ENCODE peak calls at places on chromosomes 12 and 14, in five cellular contexts. One of them, this sample, is unnamed.

GRCh38 chr14:68418192-68419118 is 374.4 kb downstream of the ZFP36L1 start:
- DNase-seq in MM.1S: no peak
- DNase-seq in tibial artery: no peak
- DNase-seq in heart right ventricle: no peak
- DNase-seq in brain microvascular endothelial cell: no peak
- DNase-seq in this sample: no peak

GRCh38 chr14:44170554-44170953 is 336.5 kb downstream of the FSCB start:
- DNase-seq in brain microvascular endothelial cell: no peak
- DNase-seq in heart right ventricle: no peak
- DNase-seq in MM.1S: no peak
- DNase-seq in tibial artery: no peak
- DNase-seq in this sample: no peak

GRCh38 chr12:14965221-14965620 is 3.8 kb upstream of the ARHGDIB start:
- DNase-seq in MM.1S: no peak
- DNase-seq in tibial artery: no peak
- DNase-seq in brain microvascular endothelial cell: no peak
- DNase-seq in heart right ventricle: no peak
- DNase-seq in this sample: no peak

GRCh38 chr12:121181181-121181580 is 28.7 kb upstream of the P2RX4 start:
- DNase-seq in heart right ventricle: no peak
- DNase-seq in MM.1S: no peak
- DNase-seq in brain microvascular endothelial cell: no peak
- DNase-seq in tibial artery: no peak
- DNase-seq in this sample: peak

GRCh38 chr12:109356586-109356985 is 8.9 kb downstream of the MYO1H start:
- DNase-seq in MM.1S: no peak
- DNase-seq in heart right ventricle: no peak
- DNase-seq in brain microvascular endothelial cell: no peak
- DNase-seq in tibial artery: no peak
- DNase-seq in this sample: no peak

GRCh38 chr12:44674866-44675265 is 201.2 kb downstream of the NELL2 start:
- DNase-seq in MM.1S: no peak
- DNase-seq in brain microvascular endothelial cell: no peak
- DNase-seq in heart right ventricle: no peak
- DNase-seq in tibial artery: no peak
- DNase-seq in this sample: no peak

GRCh38 chr12:51368640-51369517 is 22.3 kb downstream of the GALNT6 start:
- DNase-seq in brain microvascular endothelial cell: peak
- DNase-seq in MM.1S: peak
- DNase-seq in tibial artery: no peak
- DNase-seq in heart right ventricle: peak
- DNase-seq in this sample: no peak

GRCh38 chr12:130537655-130538054 is 178.4 kb downstream of the RIMBP2 start:
- DNase-seq in brain microvascular endothelial cell: no peak
- DNase-seq in heart right ventricle: no peak
- DNase-seq in MM.1S: no peak
- DNase-seq in tibial artery: no peak
- DNase-seq in this sample: no peak

GRCh38 chr14:34169561-34169960 is 218.7 kb upstream of the EGLN3 start:
- DNase-seq in heart right ventricle: no peak
- DNase-seq in MM.1S: no peak
- DNase-seq in brain microvascular endothelial cell: no peak
- DNase-seq in tibial artery: no peak
- DNase-seq in this sample: no peak

GRCh38 chr12:75943730-75944096 is 87.9 kb downstream of the PHLDA1 start:
- DNase-seq in brain microvascular endothelial cell: peak
- DNase-seq in tibial artery: no peak
- DNase-seq in heart right ventricle: no peak
- DNase-seq in MM.1S: peak
- DNase-seq in this sample: no peak

GRCh38 chr14:26966942-26967341 is 369.1 kb upstream of the NOVA1 start:
- DNase-seq in brain microvascular endothelial cell: no peak
- DNase-seq in MM.1S: peak
- DNase-seq in tibial artery: no peak
- DNase-seq in heart right ventricle: no peak
- DNase-seq in this sample: no peak

GRCh38 chr12:92074889-92075288 is 70.8 kb downstream of the BTG1 start:
- DNase-seq in MM.1S: no peak
- DNase-seq in heart right ventricle: no peak
- DNase-seq in tibial artery: no peak
- DNase-seq in brain microvascular endothelial cell: no peak
- DNase-seq in this sample: no peak

GRCh38 chr12:14190694-14191093 is 174.8 kb upstream of the ATF7IP start:
- DNase-seq in brain microvascular endothelial cell: no peak
- DNase-seq in heart right ventricle: no peak
- DNase-seq in tibial artery: no peak
- DNase-seq in MM.1S: no peak
- DNase-seq in this sample: no peak

GRCh38 chr12:56377310-56377988 is 14.8 kb upstream of the APOF start:
- DNase-seq in tibial artery: no peak
- DNase-seq in brain microvascular endothelial cell: peak
- DNase-seq in heart right ventricle: no peak
- DNase-seq in MM.1S: no peak
- DNase-seq in this sample: peak

GRCh38 chr14:88323520-88324199 is 591 bp upstream of the KCNK10 start:
- DNase-seq in tibial artery: no peak
- DNase-seq in MM.1S: no peak
- DNase-seq in heart right ventricle: no peak
- DNase-seq in brain microvascular endothelial cell: no peak
- DNase-seq in this sample: no peak

GRCh38 chr12:71958056-71958455 is 19.4 kb downstream of the TPH2 start:
- DNase-seq in MM.1S: no peak
- DNase-seq in brain microvascular endothelial cell: no peak
- DNase-seq in heart right ventricle: no peak
- DNase-seq in tibial artery: no peak
- DNase-seq in this sample: peak

GRCh38 chr14:101228949-101229541 is 325.5 kb upstream of the RTL1 start:
- DNase-seq in brain microvascular endothelial cell: no peak
- DNase-seq in MM.1S: no peak
- DNase-seq in tibial artery: peak
- DNase-seq in heart right ventricle: no peak
- DNase-seq in this sample: no peak

GRCh38 chr12:124337628-124338027 is 42.7 kb downstream of the RFLNA start:
- DNase-seq in MM.1S: no peak
- DNase-seq in brain microvascular endothelial cell: no peak
- DNase-seq in heart right ventricle: no peak
- DNase-seq in tibial artery: no peak
- DNase-seq in this sample: no peak

GRCh38 chr12:14770495-14771313 is 32.6 kb downstream of the WBP11 start:
- DNase-seq in MM.1S: peak
- DNase-seq in brain microvascular endothelial cell: peak
- DNase-seq in heart right ventricle: peak
- DNase-seq in tibial artery: peak
- DNase-seq in this sample: peak

GRCh38 chr12:47904647-47905312 is at the start of gene VDR:
- DNase-seq in brain microvascular endothelial cell: peak
- DNase-seq in heart right ventricle: peak
- DNase-seq in tibial artery: peak
- DNase-seq in MM.1S: peak
- DNase-seq in this sample: peak

GRCh38 chr14:98912655-98913054 is 359.3 kb downstream of the BCL11B start:
- DNase-seq in heart right ventricle: no peak
- DNase-seq in MM.1S: peak
- DNase-seq in tibial artery: no peak
- DNase-seq in brain microvascular endothelial cell: no peak
- DNase-seq in this sample: no peak

GRCh38 chr14:91753501-91754128 is 21.7 kb upstream of the CATSPERB start:
- DNase-seq in brain microvascular endothelial cell: no peak
- DNase-seq in MM.1S: no peak
- DNase-seq in heart right ventricle: no peak
- DNase-seq in tibial artery: no peak
- DNase-seq in this sample: peak

DNA sequence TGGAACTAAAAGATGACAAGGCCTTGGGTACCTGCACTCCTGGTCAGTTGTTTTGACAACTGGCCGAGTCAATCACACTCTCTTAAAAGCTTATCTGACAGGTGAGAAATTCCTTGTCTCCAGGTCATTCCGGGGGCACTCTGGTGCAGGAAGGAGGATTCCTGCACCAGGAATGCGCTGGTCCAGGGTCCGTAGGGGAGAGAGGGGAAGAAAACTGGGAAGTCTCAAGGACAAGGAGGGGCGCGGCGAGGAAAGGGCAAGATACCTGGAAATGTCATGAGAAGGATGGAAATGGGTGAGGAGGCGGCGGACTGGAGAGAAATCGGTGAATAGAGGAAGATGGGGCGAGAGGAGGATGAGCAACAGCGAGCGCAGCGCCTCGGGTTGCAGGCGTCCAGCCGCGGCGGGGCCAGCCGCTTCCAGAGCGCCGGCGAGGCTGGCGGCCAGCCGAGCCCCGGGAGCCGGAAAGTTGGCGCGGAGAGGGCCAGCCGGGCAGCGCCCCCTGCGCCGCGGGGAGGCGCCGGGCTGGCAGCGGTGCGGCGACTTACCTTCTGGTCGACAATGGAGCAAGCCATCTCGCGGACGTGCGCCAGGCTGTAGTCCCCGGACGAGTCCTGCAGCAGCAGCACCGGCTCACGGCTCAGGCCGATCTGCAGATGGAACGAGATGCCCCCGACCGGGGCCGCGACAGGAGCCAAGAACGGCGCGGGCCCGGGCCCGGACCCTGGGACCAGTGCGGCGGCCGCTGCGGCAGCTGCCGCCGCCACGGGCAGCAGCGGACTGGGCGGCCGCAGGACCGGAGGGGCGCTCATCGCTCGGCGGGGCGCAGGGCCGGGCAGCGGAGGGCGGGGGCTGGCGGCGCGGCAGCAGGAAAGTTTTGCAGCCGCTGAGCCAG is 699 bp downstream of the PRKD1 start:
- DNase-seq in heart right ventricle: peak
- DNase-seq in tibial artery: peak
- DNase-seq in MM.1S: peak
- DNase-seq in brain microvascular endothelial cell: peak
- DNase-seq in this sample: peak
- H3K4me3 ChIP-seq in heart right ventricle: peak
- H3K4me3 ChIP-seq in tibial artery: peak
- H3K4me3 ChIP-seq in MM.1S: peak
- H3K4me3 ChIP-seq in brain microvascular endothelial cell: peak
- H3K4me3 ChIP-seq in this sample: peak

DNA sequence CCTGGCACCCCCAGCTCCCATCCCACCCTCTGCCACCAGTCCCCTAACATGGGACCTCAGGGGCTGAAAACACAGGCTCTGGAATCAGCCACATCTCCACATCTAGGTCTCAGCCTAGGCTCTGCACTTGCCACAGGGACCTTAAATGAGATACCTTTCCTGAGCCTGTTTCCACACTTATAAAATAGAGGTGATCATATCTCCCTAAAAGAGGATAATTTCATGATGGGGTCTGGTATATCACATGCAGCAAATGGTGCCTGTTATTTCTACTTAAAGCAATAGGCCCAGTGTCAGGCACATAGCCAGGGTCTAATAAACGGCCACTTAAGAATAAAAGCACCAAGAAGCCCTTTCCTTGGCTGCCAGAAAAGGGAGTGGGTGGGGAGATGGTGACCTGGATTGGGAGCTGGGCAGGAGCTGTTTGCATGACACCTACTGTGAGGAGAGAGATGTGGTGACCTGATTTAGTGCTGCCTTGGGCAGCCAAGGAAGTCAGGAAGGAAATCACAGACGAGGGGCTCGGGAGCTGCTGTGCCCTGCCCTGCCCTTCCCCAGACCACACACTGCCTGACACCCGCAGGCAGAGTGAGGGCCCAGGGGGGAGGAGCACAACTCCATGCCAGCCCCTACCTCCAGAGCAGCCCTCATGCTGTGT is 71.2 kb downstream of the IRF2BPL start:
- DNase-seq in heart right ventricle: no peak
- DNase-seq in tibial artery: no peak
- DNase-seq in MM.1S: no peak
- DNase-seq in brain microvascular endothelial cell: no peak
- DNase-seq in this sample: no peak
- H3K4me3 ChIP-seq in heart right ventricle: no peak
- H3K4me3 ChIP-seq in tibial artery: no peak
- H3K4me3 ChIP-seq in MM.1S: no peak
- H3K4me3 ChIP-seq in brain microvascular endothelial cell: no peak
- H3K4me3 ChIP-seq in this sample: no peak

DNA sequence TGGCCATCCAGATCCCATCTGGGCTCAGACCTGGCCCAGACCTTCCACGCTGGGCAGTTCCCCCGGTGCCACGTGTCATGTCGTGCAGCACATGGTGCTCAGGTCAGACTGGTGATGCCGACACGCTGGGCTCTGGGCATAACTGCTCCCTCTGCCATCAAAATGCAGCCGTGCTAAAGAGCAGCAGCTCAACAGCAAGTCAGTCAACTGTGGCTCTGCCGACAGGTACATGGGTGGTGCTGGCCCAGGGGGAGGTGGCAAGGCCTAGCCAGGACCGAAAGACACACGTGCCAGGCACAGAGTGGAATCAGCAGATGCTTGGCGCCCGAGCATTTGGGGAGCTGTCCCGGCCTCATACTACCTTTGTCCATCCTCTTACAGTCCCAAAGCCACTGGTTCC is 1.6 kb downstream of the MCRS1 start:
- DNase-seq in tibial artery: peak
- DNase-seq in MM.1S: no peak
- DNase-seq in heart right ventricle: no peak
- DNase-seq in brain microvascular endothelial cell: no peak
- DNase-seq in this sample: no peak
- H3K4me3 ChIP-seq in tibial artery: no peak
- H3K4me3 ChIP-seq in MM.1S: no peak
- H3K4me3 ChIP-seq in heart right ventricle: no peak
- H3K4me3 ChIP-seq in brain microvascular endothelial cell: no peak
- H3K4me3 ChIP-seq in this sample: peak

GRCh38 chr14:32426596-32427408 is 97.7 kb downstream of the AKAP6 start:
- DNase-seq in brain microvascular endothelial cell: no peak
- DNase-seq in tibial artery: no peak
- DNase-seq in MM.1S: no peak
- DNase-seq in heart right ventricle: no peak
- DNase-seq in this sample: no peak
- H3K4me3 ChIP-seq in brain microvascular endothelial cell: no peak
- H3K4me3 ChIP-seq in tibial artery: no peak
- H3K4me3 ChIP-seq in MM.1S: no peak
- H3K4me3 ChIP-seq in heart right ventricle: no peak
- H3K4me3 ChIP-seq in this sample: no peak

DNA sequence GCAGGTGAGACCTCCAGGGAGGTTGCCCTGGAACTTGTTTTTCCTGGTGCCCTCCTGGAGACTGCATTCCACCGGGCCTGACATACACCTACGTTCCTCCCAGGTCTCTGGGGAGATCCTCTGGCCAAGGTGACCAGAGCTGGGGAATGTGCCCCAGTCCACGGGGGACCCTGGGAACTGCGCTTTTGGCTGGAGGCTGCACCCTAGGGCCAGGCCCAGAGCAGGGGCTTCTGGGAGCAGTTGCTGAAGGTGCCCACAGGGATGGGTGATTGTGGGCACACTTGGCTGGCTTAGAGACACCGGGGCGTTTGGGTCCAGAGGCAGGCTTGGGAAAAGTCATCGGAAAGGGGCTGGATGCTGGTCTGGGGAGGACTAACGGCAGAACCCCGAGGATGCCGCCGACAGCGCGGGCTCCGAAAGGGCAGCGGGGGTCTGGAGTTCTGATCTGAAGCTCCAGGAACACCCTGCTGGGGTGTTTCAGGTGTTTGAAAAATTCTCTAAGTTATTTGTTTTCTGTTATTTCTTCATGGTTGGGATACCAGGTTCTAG is 36.5 kb upstream of the TDRD9 start:
- DNase-seq in tibial artery: no peak
- DNase-seq in MM.1S: no peak
- DNase-seq in heart right ventricle: no peak
- DNase-seq in brain microvascular endothelial cell: no peak
- DNase-seq in this sample: no peak
- H3K4me3 ChIP-seq in tibial artery: no peak
- H3K4me3 ChIP-seq in MM.1S: no peak
- H3K4me3 ChIP-seq in heart right ventricle: no peak
- H3K4me3 ChIP-seq in brain microvascular endothelial cell: no peak
- H3K4me3 ChIP-seq in this sample: no peak